ENCODE peak calls at places on chromosomes 16 and 17, in nine cellular contexts. P, M, V, R, W, L, X, Q and F are unnamed samples.

GRCh38 chr17:72456026-72456569 is 335.3 kb downstream of the SOX9 start:
- DNase-seq in R (peak), L (no peak), W (no peak), Q (peak), X (peak), P (peak), M (peak), V (peak), F (no peak)

GRCh38 chr17:40553694-40554534 is 11.4 kb downstream of the CCR7 start:
- DNase-seq in M (peak), Q (peak), R (no peak), X (peak), V (no peak), P (no peak), W (no peak), L (peak), F (no peak)

GRCh38 chr16:31112711-31113419 is 4.6 kb upstream of the KAT8 start:
- DNase-seq in R (no peak), X (no peak), P (no peak), V (no peak), Q (no peak), L (no peak), W (no peak), M (no peak), F (peak)

GRCh38 chr16:85285681-85286065 is 173.4 kb upstream of the CIBAR2 start:
- DNase-seq in Q (no peak), X (no peak), W (no peak), R (no peak), P (no peak), M (peak), V (no peak), L (no peak), F (no peak)

GRCh38 chr17:10737786-10738185 is 8.0 kb upstream of the TMEM220 start:
- DNase-seq in X (no peak), Q (no peak), R (no peak), P (no peak), L (no peak), W (no peak), V (no peak), M (no peak), F (no peak)

GRCh38 chr17:32256695-32257013 is 9.0 kb upstream of the RHBDL3 start:
- DNase-seq in W (no peak), R (no peak), X (no peak), Q (no peak), V (no peak), L (no peak), P (no peak), M (no peak), F (no peak)

GRCh38 chr17:40646791-40647548 is 648 bp downstream of the SMARCE1 start:
- DNase-seq in M (peak), P (no peak), W (no peak), R (no peak), L (no peak), V (peak), X (no peak), Q (peak), F (no peak)

GRCh38 chr17:16037636-16038035 is 38.0 kb downstream of the TTC19 start:
- DNase-seq in W (no peak), R (no peak), P (no peak), X (no peak), L (no peak), V (no peak), Q (peak), M (peak), F (no peak)

GRCh38 chr17:73634629-73635028 is 9.6 kb downstream of the SDK2 start:
- DNase-seq in W (no peak), Q (no peak), M (no peak), L (no peak), V (no peak), P (no peak), R (no peak), X (no peak), F (no peak)

GRCh38 chr17:79438936-79439335 is 171.9 kb downstream of the RBFOX3 start:
- DNase-seq in W (no peak), V (no peak), L (no peak), P (no peak), M (no peak), Q (no peak), R (no peak), X (no peak), F (no peak)

GRCh38 chr17:17613708-17614114 is 22.2 kb upstream of the PEMT start:
- DNase-seq in W (no peak), X (peak), V (peak), R (peak), P (peak), L (peak), M (peak), Q (peak), F (no peak)

GRCh38 chr16:50304467-50305440 is 38.4 kb downstream of the ADCY7 start:
- DNase-seq in W (no peak), M (no peak), Q (no peak), P (no peak), L (no peak), R (no peak), X (no peak), V (no peak), F (no peak)

GRCh38 chr16:69888005-69888560 is 63.1 kb upstream of the CLEC18A start:
- DNase-seq in M (no peak), P (no peak), W (no peak), L (peak), Q (no peak), X (no peak), V (no peak), R (no peak), F (no peak)

GRCh38 chr16:29809850-29810698 is 1.9 kb upstream of the PRRT2 start:
- DNase-seq in Q (no peak), M (no peak), W (no peak), P (no peak), X (no peak), L (no peak), V (no peak), R (no peak), F (no peak)

GRCh38 chr17:35244345-35245195 is 1.7 kb downstream of the SLFN5 start:
- DNase-seq in V (peak), W (peak), P (peak), X (peak), R (peak), L (no peak), M (peak), Q (peak), F (peak)

GRCh38 chr17:82104797-82105416 is 6.9 kb upstream of the FASN start:
- DNase-seq in M (no peak), L (no peak), P (no peak), Q (no peak), X (no peak), R (no peak), V (no peak), W (no peak), F (no peak)

GRCh38 chr17:28365487-28365886 is 488 bp upstream of the SEBOX start:
- DNase-seq in M (no peak), P (no peak), R (no peak), Q (no peak), X (no peak), L (no peak), W (no peak), V (no peak), F (no peak)

GRCh38 chr16:70746708-70747424 is 54.1 kb downstream of the VAC14 start:
- DNase-seq in R (peak), M (peak), X (peak), L (no peak), P (peak), V (peak), Q (peak), W (peak), F (peak)

GRCh38 chr17:42097691-42098661 is at the start of gene ZNF385C:
- DNase-seq in P (no peak), L (no peak), V (no peak), R (no peak), M (no peak), Q (no peak), W (no peak), X (peak), F (peak)

GRCh38 chr16:24253192-24253591 is 2.9 kb upstream of the CACNG3 start:
- DNase-seq in L (peak), Q (peak), M (peak), V (no peak), R (peak), P (peak), X (no peak), W (no peak), F (no peak)

GRCh38 chr17:70074991-70075390 is at the start of gene KCNJ16:
- DNase-seq in X (peak), M (no peak), P (no peak), V (no peak), L (no peak), R (no peak), Q (no peak), W (no peak), F (no peak)

GRCh38 chr16:84843149-84844048 is 23.6 kb downstream of the CRISPLD2 start:
- DNase-seq in V (no peak), M (no peak), P (no peak), L (no peak), X (no peak), Q (no peak), W (no peak), R (no peak), F (peak)

GRCh38 chr16:70429888-70430666 is 8.8 kb downstream of the ST3GAL2 start:
- DNase-seq in Q (no peak), V (no peak), R (no peak), M (no peak), X (no peak), W (no peak), P (no peak), L (no peak), F (no peak)

GRCh38 chr16:2498085-2498484 is 15.7 kb upstream of the ATP6V0C start:
- DNase-seq in Q (no peak), L (no peak), X (no peak), P (no peak), W (no peak), M (no peak), V (no peak), R (no peak), F (peak)

GRCh38 chr16:27318399-27319256 is 4.9 kb downstream of the IL4R start:
- DNase-seq in V (peak), W (no peak), L (no peak), M (no peak), R (peak), P (peak), Q (peak), X (no peak), F (peak)

GRCh38 chr16:27974896-27975540 is 88.5 kb downstream of the GSG1L start:
- DNase-seq in R (no peak), X (no peak), Q (no peak), M (no peak), V (no peak), W (no peak), P (no peak), L (no peak), F (no peak)

GRCh38 chr17:64095144-64095882 is 34.6 kb downstream of the ERN1 start:
- DNase-seq in Q (no peak), R (peak), P (peak), L (no peak), V (peak), X (peak), W (no peak), M (no peak), F (no peak)

GRCh38 chr16:30948087-30948955 is 547 bp upstream of the ORAI3 start:
- DNase-seq in P (peak), X (peak), W (peak), M (peak), L (peak), V (peak), Q (peak), R (peak), F (peak)

GRCh38 chr16:53052519-53053501 is at the start of gene CHD9NB:
- DNase-seq in V (peak), L (no peak), M (peak), Q (peak), P (peak), X (no peak), W (peak), R (peak), F (peak)
- H3K27ac ChIP-seq in V (peak), L (no peak), M (peak), Q (peak), P (peak), X (no peak), W (peak), R (peak), F (peak)

GRCh38 chr17:6534846-6535514 is 21.4 kb downstream of the PITPNM3 start:
- DNase-seq in R (no peak), V (no peak), W (no peak), M (no peak), Q (no peak), L (no peak), X (no peak), P (no peak), F (no peak)
- H3K27ac ChIP-seq in R (no peak), V (no peak), W (no peak), M (no peak), Q (no peak), L (no peak), X (no peak), P (peak), F (no peak)

DNA sequence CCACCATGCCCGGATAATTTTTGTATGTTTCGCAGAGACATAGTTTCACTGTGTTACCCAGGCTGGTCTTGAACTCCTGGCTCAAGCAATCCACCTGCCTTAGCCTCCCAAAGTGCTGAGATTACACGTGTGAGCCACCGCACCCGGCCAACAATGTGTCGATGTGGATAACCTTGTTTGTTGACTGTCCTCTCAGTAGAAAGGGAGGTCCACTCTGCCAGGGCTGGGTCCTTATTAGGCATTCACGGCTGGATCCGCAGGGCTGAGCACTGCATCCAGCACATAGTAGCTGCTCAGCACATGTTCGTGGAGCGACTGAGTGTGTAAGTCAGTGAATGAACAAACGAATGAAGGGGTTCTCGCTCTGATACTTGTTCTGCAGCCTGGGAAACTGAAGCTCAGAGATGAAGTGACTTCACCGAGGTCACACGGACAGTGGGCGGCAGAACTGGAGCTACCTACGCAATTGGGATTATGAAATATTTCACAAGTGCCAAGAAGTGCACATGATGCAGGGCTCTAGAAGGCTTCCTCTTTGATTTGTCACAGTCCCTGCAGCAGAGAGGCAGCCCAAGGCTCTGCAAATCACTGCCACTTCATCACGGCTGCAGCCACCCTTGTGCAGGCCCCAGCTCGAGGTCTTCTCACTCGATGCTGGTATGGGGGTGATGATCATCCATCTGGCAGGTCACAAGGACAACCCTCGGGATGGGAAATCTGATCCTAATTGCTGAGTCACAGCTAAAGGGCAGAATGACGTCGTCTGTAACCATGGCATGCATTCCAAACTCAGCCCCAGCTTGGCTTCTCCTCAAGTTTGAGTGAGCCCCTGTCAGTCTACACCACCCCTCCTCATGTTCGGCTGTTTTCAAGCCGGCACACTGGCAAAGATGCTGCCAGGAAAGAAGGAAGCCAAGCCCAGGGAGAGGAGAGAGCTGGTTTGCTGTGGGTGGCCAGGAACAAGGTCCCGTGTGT is 28.0 kb upstream of the SNN start:
- DNase-seq in L (no peak), V (peak), W (peak), X (peak), P (peak), Q (peak), R (peak), M (peak), F (peak)
- H3K27ac ChIP-seq in L (peak), V (peak), W (peak), X (peak), P (peak), Q (peak), R (peak), M (peak), F (peak)

DNA sequence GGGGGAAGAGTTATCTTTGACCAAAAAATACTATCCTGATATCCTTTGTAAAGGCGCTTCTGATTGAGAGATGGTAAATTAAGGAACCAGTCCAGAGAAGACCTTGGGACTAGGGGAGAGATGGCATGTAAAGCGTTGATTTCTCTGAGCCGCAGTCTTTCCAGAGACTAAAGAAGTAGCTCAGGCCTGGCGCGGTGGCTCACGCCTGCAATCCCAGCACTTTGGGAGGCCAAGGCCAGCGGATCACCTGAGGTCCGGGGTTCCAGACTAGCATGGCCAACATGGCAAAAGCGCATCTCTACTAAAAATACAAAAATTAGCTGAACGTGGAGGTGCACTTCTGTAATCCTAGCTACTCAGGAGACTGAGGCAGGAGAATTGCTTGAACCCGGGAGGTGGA is 625 bp upstream of the CENPT start:
- DNase-seq in W (no peak), V (no peak), X (no peak), M (no peak), P (no peak), R (no peak), L (no peak), Q (no peak), F (no peak)
- H3K27ac ChIP-seq in W (peak), V (peak), X (peak), M (peak), P (peak), R (peak), L (no peak), Q (peak), F (peak)

GRCh38 chr16:67451061-67451703 is 20.3 kb downstream of the HSD11B2 start:
- DNase-seq in L (no peak), X (no peak), M (no peak), P (no peak), W (no peak), V (peak), R (no peak), Q (no peak), F (no peak)
- H3K27ac ChIP-seq in L (no peak), X (peak), M (no peak), P (peak), W (no peak), V (no peak), R (no peak), Q (no peak), F (peak)

GRCh38 chr16:15899538-15900100 is 11.2 kb upstream of the CEP20 start:
- DNase-seq in R (peak), X (peak), V (peak), L (no peak), W (no peak), Q (peak), M (peak), P (peak), F (no peak)
- H3K27ac ChIP-seq in R (peak), X (peak), V (peak), L (no peak), W (no peak), Q (no peak), M (peak), P (peak), F (peak)

DNA sequence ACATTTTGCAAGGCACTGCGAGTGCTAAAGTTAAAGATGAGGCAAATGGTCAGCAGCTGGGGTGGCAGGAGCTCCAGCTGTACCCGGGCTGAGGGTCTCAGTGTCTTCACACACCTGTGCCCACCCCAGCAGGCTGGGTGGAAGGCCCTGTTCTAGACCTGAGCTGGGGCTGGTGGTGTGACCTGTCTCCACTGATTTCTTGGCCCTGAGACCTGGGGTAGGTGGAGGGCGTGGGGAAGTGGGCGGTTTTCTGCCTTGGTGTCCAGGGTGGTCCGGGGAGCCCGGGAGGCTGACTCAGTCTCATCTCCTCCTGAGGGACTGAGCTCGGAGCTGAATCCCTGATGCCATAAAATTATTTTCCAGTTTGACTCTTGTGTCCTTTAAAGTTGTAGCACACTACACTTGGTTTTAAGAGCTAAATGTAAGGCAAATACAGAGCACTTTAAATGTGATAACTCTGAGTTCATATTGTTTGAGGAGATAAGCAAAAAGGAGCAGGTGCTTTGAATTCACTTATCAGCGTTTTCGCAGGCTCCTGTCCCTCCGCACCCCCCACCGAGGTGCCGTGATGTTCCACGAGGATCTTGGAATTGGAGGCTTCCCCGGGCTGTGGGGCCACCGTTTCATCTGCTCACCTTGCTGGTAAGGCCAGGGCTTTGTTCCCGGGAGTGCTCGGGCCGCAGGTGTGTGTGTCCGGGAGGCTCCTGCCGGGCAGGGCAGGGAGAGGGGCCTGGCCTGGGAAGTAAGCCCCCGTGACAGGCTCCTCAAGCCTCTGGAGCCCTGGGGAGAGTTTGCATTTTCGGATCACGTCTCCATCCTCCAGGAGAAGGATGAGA is 117.0 kb downstream of the AATF start:
- DNase-seq in W (no peak), R (no peak), X (no peak), Q (no peak), V (no peak), L (no peak), M (no peak), P (no peak), F (no peak)
- H3K27ac ChIP-seq in W (no peak), R (no peak), X (peak), Q (no peak), V (no peak), L (no peak), M (no peak), P (no peak), F (no peak)

GRCh38 chr16:67170168-67170947 is at the start of gene NOL3:
- DNase-seq in X (peak), P (peak), V (peak), L (peak), Q (peak), R (no peak), W (peak), M (peak), F (peak)
- H3K27ac ChIP-seq in X (peak), P (peak), V (peak), L (peak), Q (peak), R (peak), W (peak), M (peak), F (peak)

GRCh38 chr17:2029911-2030778 is at the start of gene DPH1:
- DNase-seq in X (peak), M (peak), V (peak), P (peak), L (peak), W (no peak), R (peak), Q (peak), F (peak)

GRCh38 chr17:2028737-2029136 is 1.2 kb upstream of the DPH1 start:
- DNase-seq in M (no peak), W (no peak), R (no peak), X (no peak), Q (no peak), V (no peak), P (no peak), L (no peak), F (no peak)

GRCh38 chr17:2028234-2028614 is 1.7 kb upstream of the DPH1 start:
- DNase-seq in P (no peak), L (no peak), M (no peak), R (no peak), Q (no peak), V (no peak), W (no peak), X (no peak), F (no peak)

GRCh38 chr17:2033128-2033527 is 3.2 kb downstream of the DPH1 start:
- DNase-seq in P (no peak), L (no peak), R (no peak), X (no peak), W (no peak), M (no peak), V (no peak), Q (no peak), F (no peak)

GRCh38 chr17:2030779-2031163 is 818 bp downstream of the DPH1 start:
- DNase-seq in Q (no peak), X (no peak), R (no peak), L (no peak), V (peak), P (no peak), W (no peak), M (no peak), F (peak)
- H3K27ac ChIP-seq in Q (peak), X (peak), R (peak), L (peak), V (no peak), P (peak), W (no peak), M (peak), F (no peak)